ENCODE peak calls at places on chromosomes 11 and 22, in eight cellular contexts. T, P, U, M, B, I, O and K are unnamed samples.

GRCh38 chr11:120771551-120772060 is 252.3 kb upstream of the TBCEL start:
- DNase-seq in T (no peak), P (no peak), U (no peak), M (no peak), B (no peak), I (no peak), O (no peak), K (no peak)

GRCh38 chr11:22466351-22466750 is 128.2 kb downstream of the SLC17A6 start:
- DNase-seq in T (no peak), P (no peak), U (no peak), M (no peak), B (no peak), I (no peak), O (no peak), K (no peak)

GRCh38 chr22:49960967-49961600 is 512 bp downstream of the PIM3 start:
- DNase-seq in T (peak), P (no peak), U (peak), M (peak), B (peak), I (peak), O (no peak), K (no peak)

GRCh38 chr11:125960771-125961170 is 14.9 kb downstream of the VSIG10L2 start:
- DNase-seq in T (no peak), P (no peak), U (no peak), M (no peak), B (no peak), I (no peak), O (no peak), K (no peak)

GRCh38 chr11:35376613-35377012 is 42.7 kb downstream of the SLC1A2 start:
- DNase-seq in T (no peak), P (no peak), U (no peak), M (no peak), B (no peak), I (peak), O (no peak), K (no peak)

GRCh38 chr11:793556-793955 is 3.7 kb upstream of the CEND1 start:
- DNase-seq in T (no peak), P (no peak), U (no peak), M (no peak), B (no peak), I (no peak), O (no peak), K (no peak)

GRCh38 chr11:45543808-45544422 is 121.5 kb downstream of the CHST1 start:
- DNase-seq in T (no peak), P (no peak), U (peak), M (no peak), B (no peak), I (no peak), O (no peak), K (no peak)

GRCh38 chr11:4095509-4096230 is 1.1 kb downstream of the RRM1 start:
- DNase-seq in T (no peak), P (no peak), U (peak), M (no peak), B (no peak), I (peak), O (peak), K (no peak)

GRCh38 chr11:130211781-130212401 is 52.3 kb downstream of the ST14 start:
- DNase-seq in T (peak), P (no peak), U (no peak), M (no peak), B (no peak), I (no peak), O (no peak), K (no peak)

GRCh38 chr11:69950120-69950519 is 128.0 kb upstream of the ANO1 start:
- DNase-seq in T (no peak), P (no peak), U (peak), M (no peak), B (no peak), I (peak), O (no peak), K (no peak)

GRCh38 chr11:120751550-120751949 is 240.0 kb downstream of the GRIK4 start:
- DNase-seq in T (no peak), P (no peak), U (no peak), M (no peak), B (no peak), I (no peak), O (no peak), K (no peak)

GRCh38 chr11:87300640-87301381 is 263.1 kb downstream of the TMEM135 start:
- DNase-seq in T (no peak), P (no peak), U (no peak), M (no peak), B (no peak), I (no peak), O (no peak), K (no peak)

GRCh38 chr22:49814164-49814686 is 13.4 kb downstream of the BRD1 start:
- DNase-seq in T (no peak), P (no peak), U (no peak), M (no peak), B (no peak), I (no peak), O (no peak), K (no peak)

GRCh38 chr11:100004541-100004940 is 682.5 kb upstream of the ARHGAP42 start:
- DNase-seq in T (no peak), P (no peak), U (no peak), M (no peak), B (no peak), I (no peak), O (no peak), K (no peak)

GRCh38 chr11:5605849-5606248 is 9.4 kb downstream of the TRIM6 start:
- DNase-seq in T (no peak), P (no peak), U (no peak), M (no peak), B (no peak), I (peak), O (peak), K (no peak)

GRCh38 chr22:25362215-25362882 is 142.9 kb downstream of the CRYBB2 start:
- DNase-seq in T (peak), P (peak), U (peak), M (peak), B (peak), I (peak), O (no peak), K (peak)

GRCh38 chr11:22337571-22338464 is at the start of gene SLC17A6:
- DNase-seq in T (no peak), P (no peak), U (peak), M (no peak), B (no peak), I (peak), O (no peak), K (no peak)

GRCh38 chr11:63616953-63617352 is 2.7 kb upstream of the PLAAT3 start:
- DNase-seq in T (no peak), P (no peak), U (no peak), M (no peak), B (no peak), I (no peak), O (no peak), K (no peak)

GRCh38 chr11:65304613-65305012 is 10.1 kb upstream of the CDC42EP2 start:
- DNase-seq in T (no peak), P (no peak), U (no peak), M (no peak), B (no peak), I (no peak), O (no peak), K (no peak)

GRCh38 chr11:85867751-85868150 is 12.6 kb downstream of the CCDC83 start:
- DNase-seq in T (no peak), P (no peak), U (no peak), M (no peak), B (no peak), I (peak), O (no peak), K (no peak)

GRCh38 chr11:8735094-8735493 is 52.5 kb downstream of the RPL27A start:
- DNase-seq in T (no peak), P (no peak), U (no peak), M (no peak), B (no peak), I (peak), O (no peak), K (no peak)

GRCh38 chr11:9765320-9766101 is 101.6 kb downstream of the SWAP70 start:
- DNase-seq in T (no peak), P (no peak), U (no peak), M (peak), B (no peak), I (peak), O (no peak), K (no peak)

GRCh38 chr11:64742087-64742939 is 1.6 kb downstream of the RASGRP2 start:
- DNase-seq in T (no peak), P (no peak), U (peak), M (peak), B (no peak), I (no peak), O (no peak), K (no peak)

GRCh38 chr11:61298663-61299244 is 3.6 kb upstream of the VWCE start:
- DNase-seq in T (no peak), P (no peak), U (no peak), M (no peak), B (no peak), I (peak), O (no peak), K (no peak)

GRCh38 chr11:30422389-30422788 is 99.5 kb downstream of the ARL14EP start:
- DNase-seq in T (no peak), P (no peak), U (no peak), M (no peak), B (no peak), I (no peak), O (no peak), K (no peak)

GRCh38 chr11:76603202-76603601 is 67.3 kb downstream of the LRRC32 start:
- DNase-seq in T (peak), P (no peak), U (no peak), M (no peak), B (no peak), I (no peak), O (no peak), K (no peak)

GRCh38 chr11:93738647-93739081 is 2.6 kb downstream of the TAF1D start:
- DNase-seq in T (no peak), P (no peak), U (no peak), M (no peak), B (no peak), I (no peak), O (no peak), K (no peak)

GRCh38 chr11:44559207-44559943 is 6.1 kb upstream of the CD82 start:
- DNase-seq in T (no peak), P (no peak), U (peak), M (no peak), B (no peak), I (no peak), O (no peak), K (no peak)

GRCh38 chr11:120818097-120818496 is 205.8 kb upstream of the TBCEL start:
- DNase-seq in T (no peak), P (no peak), U (no peak), M (no peak), B (no peak), I (no peak), O (no peak), K (no peak)

GRCh38 chr11:116792869-116793475 is 1.3 kb upstream of the APOA5 start:
- DNase-seq in T (no peak), P (no peak), U (no peak), M (no peak), B (no peak), I (peak), O (no peak), K (no peak)